ENCODE peak calls at places on chromosomes 11 and 22, in seven cellular contexts. One of them, this sample, is unnamed.
A peak's percentile ranks its signal among the peaks of the same experiment; 100 is the strongest.

GRCh38 chr11:17767301-17767885 is 32.8 kb downstream of the KCNC1 start:
- DNase-seq in stimulated activated naive CD4-positive, alpha-beta T cell treated with Interleukin-2 at 50 U/mL for 16 hours: no peak
- DNase-seq in anterior cingulate cortex: no peak
- DNase-seq in stimulated activated CD4-positive, alpha-beta T cell treated with anti-CD3 and anti-CD28 coated beads, Interleukin-2, amount 100 ng/mL, for 48 hours: no peak
- DNase-seq in T-helper 9 cell: no peak
- DNase-seq in cardiac fibroblast: peak; percentile 58
- DNase-seq in hepatocyte: no peak
- DNase-seq in this sample: no peak

GRCh38 chr22:37273126-37273845 is 9.0 kb upstream of the CYTH4 start:
- DNase-seq in anterior cingulate cortex: no peak
- DNase-seq in T-helper 9 cell: no peak
- DNase-seq in hepatocyte: no peak
- DNase-seq in stimulated activated CD4-positive, alpha-beta T cell treated with anti-CD3 and anti-CD28 coated beads, Interleukin-2, amount 100 ng/mL, for 48 hours: no peak
- DNase-seq in stimulated activated naive CD4-positive, alpha-beta T cell treated with Interleukin-2 at 50 U/mL for 16 hours: peak; percentile 22
- DNase-seq in cardiac fibroblast: peak; percentile 72
- DNase-seq in this sample: no peak

GRCh38 chr22:19122143-19122751 is at the start of gene DGCR2:
- DNase-seq in hepatocyte: peak; percentile 100
- DNase-seq in anterior cingulate cortex: peak; percentile 95
- DNase-seq in T-helper 9 cell: peak; percentile 98
- DNase-seq in stimulated activated naive CD4-positive, alpha-beta T cell treated with Interleukin-2 at 50 U/mL for 16 hours: peak; percentile 94
- DNase-seq in stimulated activated CD4-positive, alpha-beta T cell treated with anti-CD3 and anti-CD28 coated beads, Interleukin-2, amount 100 ng/mL, for 48 hours: peak; percentile 97
- DNase-seq in cardiac fibroblast: peak; percentile 96
- DNase-seq in this sample: peak; percentile 99

GRCh38 chr11:94655951-94656350 is 88.8 kb downstream of the PIWIL4 start:
- DNase-seq in stimulated activated CD4-positive, alpha-beta T cell treated with anti-CD3 and anti-CD28 coated beads, Interleukin-2, amount 100 ng/mL, for 48 hours: no peak
- DNase-seq in stimulated activated naive CD4-positive, alpha-beta T cell treated with Interleukin-2 at 50 U/mL for 16 hours: no peak
- DNase-seq in hepatocyte: no peak
- DNase-seq in anterior cingulate cortex: no peak
- DNase-seq in cardiac fibroblast: no peak
- DNase-seq in T-helper 9 cell: no peak
- DNase-seq in this sample: no peak

GRCh38 chr11:10322830-10323792 is 18.2 kb downstream of the ADM start:
- DNase-seq in stimulated activated CD4-positive, alpha-beta T cell treated with anti-CD3 and anti-CD28 coated beads, Interleukin-2, amount 100 ng/mL, for 48 hours: peak; percentile 43
- DNase-seq in cardiac fibroblast: peak; percentile 94
- DNase-seq in T-helper 9 cell: no peak
- DNase-seq in stimulated activated naive CD4-positive, alpha-beta T cell treated with Interleukin-2 at 50 U/mL for 16 hours: peak; percentile 34
- DNase-seq in anterior cingulate cortex: no peak
- DNase-seq in hepatocyte: peak; percentile 85
- DNase-seq in this sample: no peak

GRCh38 chr22:46035742-46036557 is 59.0 kb upstream of the WNT7B start:
- DNase-seq in T-helper 9 cell: peak; percentile 99
- DNase-seq in stimulated activated naive CD4-positive, alpha-beta T cell treated with Interleukin-2 at 50 U/mL for 16 hours: peak; percentile 99
- DNase-seq in cardiac fibroblast: peak; percentile 99
- DNase-seq in stimulated activated CD4-positive, alpha-beta T cell treated with anti-CD3 and anti-CD28 coated beads, Interleukin-2, amount 100 ng/mL, for 48 hours: peak; percentile 100
- DNase-seq in hepatocyte: peak; percentile 100
- DNase-seq in anterior cingulate cortex: peak; percentile 100
- DNase-seq in this sample: peak; percentile 100

GRCh38 chr11:74680035-74680671 is 51.1 kb downstream of the CHRDL2 start:
- DNase-seq in cardiac fibroblast: no peak
- DNase-seq in stimulated activated CD4-positive, alpha-beta T cell treated with anti-CD3 and anti-CD28 coated beads, Interleukin-2, amount 100 ng/mL, for 48 hours: no peak
- DNase-seq in stimulated activated naive CD4-positive, alpha-beta T cell treated with Interleukin-2 at 50 U/mL for 16 hours: no peak
- DNase-seq in anterior cingulate cortex: no peak
- DNase-seq in hepatocyte: no peak
- DNase-seq in T-helper 9 cell: no peak
- DNase-seq in this sample: no peak

GRCh38 chr11:80379620-80380278 is 938.9 kb upstream of the TENM4 start:
- DNase-seq in cardiac fibroblast: no peak
- DNase-seq in T-helper 9 cell: no peak
- DNase-seq in hepatocyte: no peak
- DNase-seq in stimulated activated CD4-positive, alpha-beta T cell treated with anti-CD3 and anti-CD28 coated beads, Interleukin-2, amount 100 ng/mL, for 48 hours: no peak
- DNase-seq in stimulated activated naive CD4-positive, alpha-beta T cell treated with Interleukin-2 at 50 U/mL for 16 hours: no peak
- DNase-seq in anterior cingulate cortex: no peak
- DNase-seq in this sample: no peak

GRCh38 chr11:1557904-1558831 is 13.9 kb downstream of the DUSP8 start:
- DNase-seq in stimulated activated CD4-positive, alpha-beta T cell treated with anti-CD3 and anti-CD28 coated beads, Interleukin-2, amount 100 ng/mL, for 48 hours: no peak
- DNase-seq in anterior cingulate cortex: no peak
- DNase-seq in hepatocyte: peak; percentile 71
- DNase-seq in stimulated activated naive CD4-positive, alpha-beta T cell treated with Interleukin-2 at 50 U/mL for 16 hours: no peak
- DNase-seq in cardiac fibroblast: peak; percentile 57
- DNase-seq in T-helper 9 cell: no peak
- DNase-seq in this sample: no peak

GRCh38 chr11:128579790-128580504 is 7.4 kb downstream of the ETS1 start:
- DNase-seq in T-helper 9 cell: no peak
- DNase-seq in cardiac fibroblast: peak; percentile 78
- DNase-seq in hepatocyte: no peak
- DNase-seq in stimulated activated CD4-positive, alpha-beta T cell treated with anti-CD3 and anti-CD28 coated beads, Interleukin-2, amount 100 ng/mL, for 48 hours: no peak
- DNase-seq in stimulated activated naive CD4-positive, alpha-beta T cell treated with Interleukin-2 at 50 U/mL for 16 hours: no peak
- DNase-seq in anterior cingulate cortex: no peak
- DNase-seq in this sample: no peak

GRCh38 chr11:4087551-4087950 is 7.0 kb upstream of the RRM1 start:
- DNase-seq in anterior cingulate cortex: no peak
- DNase-seq in T-helper 9 cell: no peak
- DNase-seq in hepatocyte: no peak
- DNase-seq in stimulated activated naive CD4-positive, alpha-beta T cell treated with Interleukin-2 at 50 U/mL for 16 hours: no peak
- DNase-seq in stimulated activated CD4-positive, alpha-beta T cell treated with anti-CD3 and anti-CD28 coated beads, Interleukin-2, amount 100 ng/mL, for 48 hours: no peak
- DNase-seq in cardiac fibroblast: peak; percentile 22
- DNase-seq in this sample: no peak

GRCh38 chr11:12653729-12654128 is 20.5 kb upstream of the TEAD1 start:
- DNase-seq in cardiac fibroblast: no peak
- DNase-seq in T-helper 9 cell: no peak
- DNase-seq in hepatocyte: no peak
- DNase-seq in anterior cingulate cortex: no peak
- DNase-seq in stimulated activated naive CD4-positive, alpha-beta T cell treated with Interleukin-2 at 50 U/mL for 16 hours: no peak
- DNase-seq in stimulated activated CD4-positive, alpha-beta T cell treated with anti-CD3 and anti-CD28 coated beads, Interleukin-2, amount 100 ng/mL, for 48 hours: no peak
- DNase-seq in this sample: no peak

GRCh38 chr11:12008790-12009616 is 577 bp upstream of the DKK3 start:
- DNase-seq in anterior cingulate cortex: peak; percentile 58
- DNase-seq in T-helper 9 cell: peak; percentile 1
- DNase-seq in stimulated activated naive CD4-positive, alpha-beta T cell treated with Interleukin-2 at 50 U/mL for 16 hours: no peak
- DNase-seq in stimulated activated CD4-positive, alpha-beta T cell treated with anti-CD3 and anti-CD28 coated beads, Interleukin-2, amount 100 ng/mL, for 48 hours: no peak
- DNase-seq in hepatocyte: peak; percentile 77
- DNase-seq in cardiac fibroblast: no peak
- DNase-seq in this sample: peak; percentile 51

GRCh38 chr11:71251159-71251721 is 1.1 kb downstream of the SHANK2 start:
- DNase-seq in T-helper 9 cell: no peak
- DNase-seq in anterior cingulate cortex: no peak
- DNase-seq in stimulated activated CD4-positive, alpha-beta T cell treated with anti-CD3 and anti-CD28 coated beads, Interleukin-2, amount 100 ng/mL, for 48 hours: no peak
- DNase-seq in cardiac fibroblast: peak; percentile 3
- DNase-seq in stimulated activated naive CD4-positive, alpha-beta T cell treated with Interleukin-2 at 50 U/mL for 16 hours: no peak
- DNase-seq in hepatocyte: peak; percentile 62
- DNase-seq in this sample: no peak

GRCh38 chr11:66864924-66865697 is 8.2 kb downstream of the LRFN4 start:
- DNase-seq in hepatocyte: no peak
- DNase-seq in stimulated activated CD4-positive, alpha-beta T cell treated with anti-CD3 and anti-CD28 coated beads, Interleukin-2, amount 100 ng/mL, for 48 hours: no peak
- DNase-seq in cardiac fibroblast: no peak
- DNase-seq in anterior cingulate cortex: no peak
- DNase-seq in T-helper 9 cell: no peak
- DNase-seq in stimulated activated naive CD4-positive, alpha-beta T cell treated with Interleukin-2 at 50 U/mL for 16 hours: no peak
- DNase-seq in this sample: no peak

GRCh38 chr11:44876923-44877322 is 73.8 kb downstream of the TP53I11 start:
- DNase-seq in stimulated activated naive CD4-positive, alpha-beta T cell treated with Interleukin-2 at 50 U/mL for 16 hours: no peak
- DNase-seq in anterior cingulate cortex: no peak
- DNase-seq in cardiac fibroblast: no peak
- DNase-seq in T-helper 9 cell: no peak
- DNase-seq in stimulated activated CD4-positive, alpha-beta T cell treated with anti-CD3 and anti-CD28 coated beads, Interleukin-2, amount 100 ng/mL, for 48 hours: no peak
- DNase-seq in hepatocyte: no peak
- DNase-seq in this sample: no peak

GRCh38 chr22:40436460-40437431 is 66.4 kb downstream of the SGSM3 start:
- DNase-seq in hepatocyte: peak; percentile 74
- DNase-seq in anterior cingulate cortex: no peak
- DNase-seq in stimulated activated naive CD4-positive, alpha-beta T cell treated with Interleukin-2 at 50 U/mL for 16 hours: no peak
- DNase-seq in T-helper 9 cell: no peak
- DNase-seq in stimulated activated CD4-positive, alpha-beta T cell treated with anti-CD3 and anti-CD28 coated beads, Interleukin-2, amount 100 ng/mL, for 48 hours: no peak
- DNase-seq in cardiac fibroblast: peak; percentile 81
- DNase-seq in this sample: peak; percentile 75

GRCh38 chr11:133740928-133741327 is 104.4 kb downstream of the SPATA19 start:
- DNase-seq in T-helper 9 cell: no peak
- DNase-seq in anterior cingulate cortex: no peak
- DNase-seq in stimulated activated CD4-positive, alpha-beta T cell treated with anti-CD3 and anti-CD28 coated beads, Interleukin-2, amount 100 ng/mL, for 48 hours: no peak
- DNase-seq in hepatocyte: no peak
- DNase-seq in cardiac fibroblast: no peak
- DNase-seq in stimulated activated naive CD4-positive, alpha-beta T cell treated with Interleukin-2 at 50 U/mL for 16 hours: no peak
- DNase-seq in this sample: no peak

GRCh38 chr11:7004482-7004881 is 15.7 kb downstream of the ZNF214 start:
- DNase-seq in hepatocyte: no peak
- DNase-seq in anterior cingulate cortex: no peak
- DNase-seq in T-helper 9 cell: no peak
- DNase-seq in cardiac fibroblast: peak; percentile 72
- DNase-seq in stimulated activated CD4-positive, alpha-beta T cell treated with anti-CD3 and anti-CD28 coated beads, Interleukin-2, amount 100 ng/mL, for 48 hours: no peak
- DNase-seq in stimulated activated naive CD4-positive, alpha-beta T cell treated with Interleukin-2 at 50 U/mL for 16 hours: no peak
- DNase-seq in this sample: peak; percentile 21

GRCh38 chr11:125441648-125442410 is 54.2 kb downstream of the FEZ1 start:
- DNase-seq in hepatocyte: no peak
- DNase-seq in stimulated activated CD4-positive, alpha-beta T cell treated with anti-CD3 and anti-CD28 coated beads, Interleukin-2, amount 100 ng/mL, for 48 hours: no peak
- DNase-seq in cardiac fibroblast: no peak
- DNase-seq in T-helper 9 cell: no peak
- DNase-seq in anterior cingulate cortex: peak; percentile 33
- DNase-seq in stimulated activated naive CD4-positive, alpha-beta T cell treated with Interleukin-2 at 50 U/mL for 16 hours: no peak
- DNase-seq in this sample: peak; percentile 90

GRCh38 chr11:17230867-17231851 is 23.4 kb upstream of the PIK3C2A start:
- DNase-seq in stimulated activated CD4-positive, alpha-beta T cell treated with anti-CD3 and anti-CD28 coated beads, Interleukin-2, amount 100 ng/mL, for 48 hours: no peak
- DNase-seq in anterior cingulate cortex: no peak
- DNase-seq in T-helper 9 cell: no peak
- DNase-seq in hepatocyte: no peak
- DNase-seq in stimulated activated naive CD4-positive, alpha-beta T cell treated with Interleukin-2 at 50 U/mL for 16 hours: peak; percentile 48
- DNase-seq in cardiac fibroblast: no peak
- DNase-seq in this sample: no peak

This sample was measured in Ammon's horn.